ENCODE peak calls at places on chromosomes 4 and X, in ten cellular contexts. U is cerebellar cortex; S is NCI-H1694 treated with DMSO at 0.1 percent for 48 hours; L is NCI-H2081; T is IMR-90; G is fibroblast of the aortic adventitia; A is activated CD4-positive, alpha-beta T cell treated with anti-CD3 and anti-CD28 coated beads, Interleukin-2, amount 10 ng/mL, durations not matched to agents 7 days and 5 days; V is astrocyte; I is substantia nigra; R is sigmoid colon. O is an unnamed sample.
A peak's percentile ranks its signal among the peaks of the same experiment; 100 is the strongest.

GRCh38 chr4:112775801-112776200 is 138.9 kb downstream of the LARP7 start:
- DNase-seq in U (no peak), S (no peak), L (no peak), T (no peak), G (no peak), A (no peak), V (no peak), I (no peak), R (no peak), O (no peak)

GRCh38 chr4:110533940-110534339 is 58.0 kb downstream of the ENPEP start:
- DNase-seq in U (no peak), S (no peak), L (no peak), T (peak; percentile 98), G (peak; percentile 95), A (no peak), V (peak; percentile 99), I (no peak), R (no peak), O (no peak)

GRCh38 chrX:50988649-50989048 is 78.1 kb downstream of the BMP15 start:
- DNase-seq in U (peak; percentile 38), S (no peak), L (peak; percentile 24), T (peak; percentile 33), G (peak; percentile 41), A (peak; percentile 24), V (peak; percentile 12), I (peak; percentile 7), R (no peak), O (no peak)

GRCh38 chrX:50107470-50107869 is 93.3 kb downstream of the AKAP4 start:
- DNase-seq in U (no peak), S (no peak), L (no peak), T (no peak), G (peak; percentile 39), A (no peak), V (no peak), I (no peak), R (no peak), O (no peak)

GRCh38 chr4:177562859-177563258 is 120.6 kb upstream of the AGA start:
- DNase-seq in U (no peak), S (no peak), L (no peak), T (no peak), G (no peak), A (no peak), V (no peak), I (no peak), R (no peak), O (no peak)

GRCh38 chr4:79578613-79579012 is 170.6 kb upstream of the GK2 start:
- DNase-seq in U (no peak), S (no peak), L (no peak), T (no peak), G (no peak), A (no peak), V (no peak), I (no peak), R (no peak), O (no peak)

GRCh38 chr4:8855781-8856245 is 15.8 kb downstream of the HMX1 start:
- DNase-seq in U (peak; percentile 3), S (no peak), L (no peak), T (no peak), G (no peak), A (no peak), V (no peak), I (no peak), R (no peak), O (no peak)

GRCh38 chrX:134469481-134469880 is 9.5 kb downstream of the HPRT1 start:
- DNase-seq in U (no peak), S (no peak), L (no peak), T (peak; percentile 71), G (peak; percentile 48), A (no peak), V (peak; percentile 36), I (no peak), R (no peak), O (no peak)

GRCh38 chrX:40434947-40435346 is 145.8 kb upstream of the ATP6AP2 start:
- DNase-seq in U (no peak), S (peak; percentile 64), L (no peak), T (peak; percentile 1), G (peak; percentile 52), A (no peak), V (peak; percentile 27), I (peak; percentile 29), R (no peak), O (no peak)

GRCh38 chr4:73281396-73281795 is 22.8 kb upstream of the ANKRD17 start:
- DNase-seq in U (no peak), S (no peak), L (no peak), T (no peak), G (no peak), A (no peak), V (no peak), I (no peak), R (no peak), O (no peak)